ENCODE peak calls at places on chromosomes 1 and 21, in four cellular contexts. D, R, B and N are unnamed samples.

GRCh38 chr21:45451771-45452182 is 46.8 kb downstream of the COL18A1 start:
- DNase-seq in B (no peak), D (no peak), R (no peak), N (no peak)

GRCh38 chr1:33612877-33613487 is 140.5 kb downstream of the ZSCAN20 start:
- DNase-seq in D (no peak), B (no peak), R (peak), N (no peak)

GRCh38 chr1:182888736-182889531 is 49.8 kb downstream of the DHX9 start:
- DNase-seq in R (no peak), D (no peak), B (no peak), N (no peak)

GRCh38 chr21:34844033-34844923 is 175.5 kb downstream of the CLIC6 start:
- DNase-seq in R (no peak), B (peak), D (no peak), N (no peak)

GRCh38 chr21:33317226-33317625 is 7.5 kb upstream of the IFNAR1 start:
- DNase-seq in D (no peak), B (no peak), R (no peak), N (no peak)

GRCh38 chr1:230073371-230074035 is 6.5 kb downstream of the GALNT2 start:
- DNase-seq in B (no peak), R (no peak), D (no peak), N (peak)

GRCh38 chr1:226083303-226084101 is 21.0 kb downstream of the H3-3A start:
- DNase-seq in D (peak), B (peak), R (peak), N (no peak)

GRCh38 chr1:48851638-48852037 is 74.9 kb upstream of the BEND5 start:
- DNase-seq in R (no peak), D (no peak), B (no peak), N (no peak)

GRCh38 chr1:27350673-27351540 is 9.1 kb downstream of the SYTL1 start:
- DNase-seq in B (no peak), D (no peak), R (no peak), N (no peak)

GRCh38 chr1:98102369-98103030 is 181.7 kb upstream of the DPYD start:
- DNase-seq in D (no peak), R (no peak), B (no peak), N (no peak)

GRCh38 chr1:182163821-182164223 is 102.3 kb upstream of the ZNF648 start:
- DNase-seq in D (no peak), R (no peak), B (peak), N (no peak)

GRCh38 chr1:235270625-235271024 is 57.4 kb downstream of the ARID4B start:
- DNase-seq in B (no peak), R (no peak), D (no peak), N (no peak)

GRCh38 chr1:50968884-50969610 is 998 bp upstream of the CDKN2C start:
- DNase-seq in B (no peak), D (no peak), R (peak), N (no peak)

GRCh38 chr1:50970927-50971582 is 1.0 kb downstream of the CDKN2C start:
- DNase-seq in B (no peak), D (no peak), R (no peak), N (no peak)

GRCh38 chr1:50968021-50968883 is 1.8 kb upstream of the CDKN2C start:
- DNase-seq in B (peak), R (peak), D (peak), N (no peak)

GRCh38 chr1:50970508-50970885 is 452 bp downstream of the CDKN2C start:
- DNase-seq in R (no peak), B (no peak), D (no peak), N (no peak)

GRCh38 chr1:50969611-50970507 is at the start of gene CDKN2C:
- DNase-seq in B (peak), R (peak), D (no peak), N (no peak)
- TF ChIP-seq POLR2AphosphoS5 in B (no peak), R (no peak), D (peak), N (peak)

GRCh38 chr1:116569776-116570357 is 959 bp downstream of the CD58 start:
- DNase-seq in R (no peak), D (no peak), B (no peak), N (no peak)

GRCh38 chr1:116572079-116572478 is 1.3 kb upstream of the CD58 start:
- DNase-seq in R (no peak), D (no peak), B (no peak), N (no peak)

GRCh38 chr1:116571215-116571919 is 541 bp upstream of the CD58 start:
- DNase-seq in R (no peak), D (no peak), B (no peak), N (no peak)

GRCh38 chr1:116568925-116569490 is 1.8 kb downstream of the CD58 start:
- DNase-seq in R (no peak), B (no peak), D (no peak), N (no peak)

DNA sequence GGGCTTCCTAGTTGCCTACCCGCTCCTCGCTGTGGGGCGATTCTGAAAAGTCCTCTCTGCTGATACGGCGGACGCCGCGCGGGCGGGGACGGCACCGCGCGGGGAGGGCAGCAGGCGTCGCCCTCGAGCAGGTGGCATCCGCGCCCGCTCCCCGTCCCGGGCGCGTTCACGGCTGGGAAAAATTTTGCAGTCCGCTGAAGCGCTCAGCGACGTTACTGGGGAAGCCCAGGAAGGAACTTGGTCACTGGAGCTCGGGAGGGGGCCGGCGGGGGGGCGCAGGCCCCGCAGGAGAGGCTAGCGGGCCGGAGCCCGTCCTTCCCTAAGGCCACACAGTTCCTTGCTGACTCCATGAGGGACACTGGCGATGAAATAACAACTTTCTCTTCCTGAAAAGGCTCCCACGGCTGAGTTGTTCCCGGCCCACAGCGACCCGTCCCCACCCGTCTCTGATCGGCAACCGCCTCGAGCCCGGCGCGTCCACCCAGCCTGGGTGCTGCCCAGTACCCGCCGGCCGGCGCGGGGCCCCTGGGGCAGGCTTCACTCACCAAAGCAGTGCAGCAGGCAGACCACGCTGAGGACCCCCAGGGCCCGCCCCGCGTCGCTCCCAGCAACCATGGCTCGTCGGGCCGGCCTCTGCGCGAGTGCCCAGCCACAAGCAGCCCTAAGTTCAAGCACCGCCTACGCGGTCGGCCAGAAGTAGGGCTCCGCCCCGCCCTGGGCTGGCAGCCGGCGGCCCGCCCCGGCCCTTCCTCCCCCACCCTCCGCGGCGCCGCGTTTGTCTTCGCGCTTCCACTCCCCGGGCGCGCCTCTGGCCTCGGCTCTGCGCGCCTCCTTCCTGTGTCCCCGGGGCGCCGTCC is at the start of gene CD58:
- DNase-seq in B (peak), D (peak), R (peak), N (no peak)
- TF ChIP-seq POLR2AphosphoS5 in B (no peak), D (peak), R (peak), N (no peak)

GRCh38 chr1:117613249-117613968 is 7.6 kb downstream of the TENT5C start:
- DNase-seq in B (no peak), R (no peak), D (no peak), N (peak)
- TF ChIP-seq POLR2AphosphoS5 in B (no peak), R (no peak), D (no peak), N (no peak)

DNA sequence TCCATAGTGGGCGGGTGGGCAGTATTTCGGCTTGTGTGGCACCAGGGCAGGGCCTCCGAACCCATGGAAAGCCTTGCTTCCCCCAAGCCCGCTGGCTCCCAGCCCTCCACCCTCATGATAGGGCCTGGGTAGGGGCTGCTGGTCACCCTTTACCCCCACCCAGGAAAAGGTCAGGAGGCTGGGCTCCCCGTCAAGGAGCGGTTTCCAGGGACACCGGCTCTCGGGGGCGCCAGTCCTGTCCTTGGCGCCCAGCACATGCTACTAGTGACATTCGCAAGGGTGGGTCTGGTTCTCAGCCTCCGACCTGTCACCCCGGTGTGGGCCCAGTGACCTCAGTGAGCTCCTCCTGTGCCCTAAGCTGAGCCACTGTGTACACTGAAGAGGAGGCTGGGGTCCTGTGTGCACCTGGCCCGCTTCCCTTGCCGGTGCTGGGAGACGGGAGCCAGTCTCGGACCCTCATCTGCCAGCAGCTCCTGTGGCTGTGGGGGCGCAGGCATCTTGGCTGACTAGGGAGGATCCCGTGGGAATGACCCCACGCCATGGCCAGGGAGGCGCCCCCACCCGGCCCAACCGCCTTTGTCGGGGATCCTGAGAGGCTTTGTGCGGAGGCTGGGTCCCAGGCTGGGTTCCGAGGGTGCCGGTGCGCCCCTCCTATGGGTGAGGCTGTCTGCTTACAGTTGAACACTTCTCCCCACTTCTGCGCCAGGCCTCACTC is 54.6 kb downstream of the SKI start:
- DNase-seq in R (no peak), B (no peak), D (no peak), N (no peak)
- TF ChIP-seq POLR2AphosphoS5 in R (no peak), B (no peak), D (no peak), N (no peak)

GRCh38 chr1:246214708-246215504 is 292.2 kb downstream of the SMYD3 start:
- DNase-seq in D (no peak), B (no peak), R (peak), N (no peak)
- TF ChIP-seq POLR2AphosphoS5 in D (no peak), B (no peak), R (no peak), N (peak)

GRCh38 chr1:203512830-203513578 is 19.1 kb downstream of the OPTC start:
- DNase-seq in D (no peak), B (peak), R (peak), N (no peak)
- TF ChIP-seq POLR2AphosphoS5 in D (peak), B (no peak), R (no peak), N (peak)

GRCh38 chr1:151510020-151510405 is 1.2 kb upstream of the CGN start:
- DNase-seq in R (no peak), B (no peak), D (no peak), N (no peak)
- TF ChIP-seq POLR2AphosphoS5 in R (no peak), B (no peak), D (no peak), N (no peak)

DNA sequence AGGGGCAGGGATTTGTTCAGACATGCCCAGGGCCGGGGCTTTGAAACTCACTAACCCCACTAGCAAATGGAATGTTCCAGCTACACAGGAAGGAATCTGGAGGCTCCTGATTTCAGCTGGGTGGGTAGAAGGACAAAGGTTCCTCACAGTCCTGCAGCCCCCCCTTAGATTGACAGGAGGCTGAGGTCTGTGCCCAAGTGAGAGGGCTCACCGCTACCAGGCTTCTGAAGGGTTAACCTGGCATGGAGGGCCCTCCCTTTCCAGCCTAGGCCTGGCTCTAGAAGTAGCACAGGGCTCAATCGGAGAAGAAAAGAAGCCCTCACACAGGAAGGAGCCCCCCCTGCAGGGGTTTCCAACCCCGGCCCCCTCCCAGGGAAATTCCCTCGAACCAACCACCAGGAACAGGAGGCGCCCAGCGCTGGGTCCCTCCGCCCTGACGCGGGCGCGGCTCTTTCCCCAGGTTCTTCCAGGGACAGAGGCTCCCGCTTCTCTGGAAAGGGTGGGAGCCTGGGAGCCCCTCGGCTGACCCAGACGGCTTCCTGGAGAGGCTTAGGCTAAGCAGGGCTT is 3.3 kb downstream of the EPHA2 start:
- DNase-seq in R (no peak), D (no peak), B (no peak), N (no peak)
- TF ChIP-seq POLR2AphosphoS5 in R (no peak), D (no peak), B (no peak), N (no peak)

GRCh38 chr1:23722652-23723051 is 20.6 kb upstream of the ELOA start:
- DNase-seq in D (no peak), B (no peak), R (no peak), N (no peak)

GRCh38 chr1:23732363-23733224 is 10.7 kb upstream of the ELOA start:
- DNase-seq in R (no peak), B (no peak), D (no peak), N (no peak)

GRCh38 chr1:23726669-23727068 is 16.6 kb upstream of the ELOA start:
- DNase-seq in D (no peak), R (no peak), B (no peak), N (no peak)

GRCh38 chr1:23728997-23729390 is 14.3 kb upstream of the ELOA start:
- DNase-seq in B (no peak), D (no peak), R (no peak), N (no peak)

GRCh38 chr1:23727362-23727811 is 15.9 kb upstream of the ELOA start:
- DNase-seq in R (no peak), D (no peak), B (peak), N (no peak)
- TF ChIP-seq POLR2AphosphoS5 in R (no peak), D (no peak), B (no peak), N (peak)